ENCODE peak calls at places on chromosome X, in ten cellular contexts. One of them, this sample, is unnamed.

GRCh38 chrX:32137525-32137924 is 1065.7 kb upstream of the FTHL17 start:
- DNase-seq in posterior cingulate gyrus: peak
- DNase-seq in epithelial cell of esophagus: peak
- DNase-seq in T-helper 1 cell: no peak
- DNase-seq in T-helper 9 cell: no peak
- DNase-seq in HEK293T: no peak
- DNase-seq in AG04449: no peak
- DNase-seq in coronary artery: no peak
- DNase-seq in omental fat pad: no peak
- DNase-seq in NCI-H2171 treated with DMSO at 0.1 percent for 48 hours: no peak
- DNase-seq in this sample: no peak

GRCh38 chrX:39773150-39773549 is 324.6 kb downstream of the BCOR start:
- DNase-seq in posterior cingulate gyrus: no peak
- DNase-seq in epithelial cell of esophagus: no peak
- DNase-seq in T-helper 1 cell: no peak
- DNase-seq in T-helper 9 cell: no peak
- DNase-seq in HEK293T: no peak
- DNase-seq in AG04449: no peak
- DNase-seq in coronary artery: no peak
- DNase-seq in omental fat pad: no peak
- DNase-seq in NCI-H2171 treated with DMSO at 0.1 percent for 48 hours: no peak
- DNase-seq in this sample: no peak

GRCh38 chrX:26845051-26845450 is 618.1 kb downstream of the PPP4R3C start:
- DNase-seq in posterior cingulate gyrus: no peak
- DNase-seq in epithelial cell of esophagus: peak
- DNase-seq in T-helper 1 cell: no peak
- DNase-seq in T-helper 9 cell: no peak
- DNase-seq in HEK293T: no peak
- DNase-seq in AG04449: no peak
- DNase-seq in coronary artery: no peak
- DNase-seq in omental fat pad: no peak
- DNase-seq in NCI-H2171 treated with DMSO at 0.1 percent for 48 hours: no peak
- DNase-seq in this sample: no peak

GRCh38 chrX:46561931-46562721 is 11.4 kb upstream of the CHST7 start:
- DNase-seq in posterior cingulate gyrus: no peak
- DNase-seq in epithelial cell of esophagus: no peak
- DNase-seq in T-helper 1 cell: no peak
- DNase-seq in T-helper 9 cell: no peak
- DNase-seq in HEK293T: no peak
- DNase-seq in AG04449: no peak
- DNase-seq in coronary artery: no peak
- DNase-seq in omental fat pad: no peak
- DNase-seq in NCI-H2171 treated with DMSO at 0.1 percent for 48 hours: peak
- DNase-seq in this sample: no peak

GRCh38 chrX:75781618-75782017 is 3.4 kb downstream of the MAGEE2 start:
- DNase-seq in posterior cingulate gyrus: peak
- DNase-seq in epithelial cell of esophagus: no peak
- DNase-seq in T-helper 1 cell: no peak
- DNase-seq in T-helper 9 cell: no peak
- DNase-seq in HEK293T: no peak
- DNase-seq in AG04449: no peak
- DNase-seq in coronary artery: peak
- DNase-seq in omental fat pad: no peak
- DNase-seq in NCI-H2171 treated with DMSO at 0.1 percent for 48 hours: no peak
- DNase-seq in this sample: no peak

GRCh38 chrX:18828832-18829404 is 121.5 kb downstream of the PPEF1 start:
- DNase-seq in posterior cingulate gyrus: no peak
- DNase-seq in epithelial cell of esophagus: peak
- DNase-seq in T-helper 1 cell: no peak
- DNase-seq in T-helper 9 cell: no peak
- DNase-seq in HEK293T: no peak
- DNase-seq in AG04449: no peak
- DNase-seq in coronary artery: no peak
- DNase-seq in omental fat pad: no peak
- DNase-seq in NCI-H2171 treated with DMSO at 0.1 percent for 48 hours: no peak
- DNase-seq in this sample: no peak

GRCh38 chrX:105781794-105782193 is 40.5 kb upstream of the NRK start:
- DNase-seq in posterior cingulate gyrus: no peak
- DNase-seq in epithelial cell of esophagus: no peak
- DNase-seq in T-helper 1 cell: no peak
- DNase-seq in T-helper 9 cell: no peak
- DNase-seq in HEK293T: no peak
- DNase-seq in AG04449: no peak
- DNase-seq in coronary artery: no peak
- DNase-seq in omental fat pad: no peak
- DNase-seq in NCI-H2171 treated with DMSO at 0.1 percent for 48 hours: no peak
- DNase-seq in this sample: no peak

GRCh38 chrX:72272868-72273267 is 4.2 kb downstream of the RPS4X start:
- DNase-seq in posterior cingulate gyrus: no peak
- DNase-seq in epithelial cell of esophagus: peak
- DNase-seq in T-helper 1 cell: no peak
- DNase-seq in T-helper 9 cell: no peak
- DNase-seq in HEK293T: no peak
- DNase-seq in AG04449: no peak
- DNase-seq in coronary artery: no peak
- DNase-seq in omental fat pad: no peak
- DNase-seq in NCI-H2171 treated with DMSO at 0.1 percent for 48 hours: no peak
- DNase-seq in this sample: no peak

GRCh38 chrX:104195489-104196084 is 29.3 kb downstream of the FAM199X start:
- DNase-seq in posterior cingulate gyrus: no peak
- DNase-seq in epithelial cell of esophagus: peak
- DNase-seq in T-helper 1 cell: no peak
- DNase-seq in T-helper 9 cell: no peak
- DNase-seq in HEK293T: peak
- DNase-seq in AG04449: no peak
- DNase-seq in coronary artery: no peak
- DNase-seq in omental fat pad: no peak
- DNase-seq in NCI-H2171 treated with DMSO at 0.1 percent for 48 hours: peak
- DNase-seq in this sample: no peak

GRCh38 chrX:83260288-83260687 is 247.8 kb upstream of the POU3F4 start:
- DNase-seq in posterior cingulate gyrus: no peak
- DNase-seq in epithelial cell of esophagus: no peak
- DNase-seq in T-helper 1 cell: no peak
- DNase-seq in T-helper 9 cell: no peak
- DNase-seq in HEK293T: no peak
- DNase-seq in AG04449: no peak
- DNase-seq in coronary artery: no peak
- DNase-seq in omental fat pad: no peak
- DNase-seq in NCI-H2171 treated with DMSO at 0.1 percent for 48 hours: no peak
- DNase-seq in this sample: no peak

GRCh38 chrX:71616672-71617529 is 1.4 kb downstream of the CXCR3 start:
- DNase-seq in posterior cingulate gyrus: no peak
- DNase-seq in epithelial cell of esophagus: no peak
- DNase-seq in T-helper 1 cell: peak
- DNase-seq in T-helper 9 cell: no peak
- DNase-seq in HEK293T: no peak
- DNase-seq in AG04449: no peak
- DNase-seq in coronary artery: no peak
- DNase-seq in omental fat pad: no peak
- DNase-seq in NCI-H2171 treated with DMSO at 0.1 percent for 48 hours: no peak
- DNase-seq in this sample: no peak

GRCh38 chrX:31269914-31270313 is 198.1 kb upstream of the FTHL17 start:
- DNase-seq in posterior cingulate gyrus: no peak
- DNase-seq in epithelial cell of esophagus: no peak
- DNase-seq in T-helper 1 cell: no peak
- DNase-seq in T-helper 9 cell: no peak
- DNase-seq in HEK293T: no peak
- DNase-seq in AG04449: no peak
- DNase-seq in coronary artery: no peak
- DNase-seq in omental fat pad: no peak
- DNase-seq in NCI-H2171 treated with DMSO at 0.1 percent for 48 hours: no peak
- DNase-seq in this sample: no peak

GRCh38 chrX:22629105-22629725 is 356.5 kb downstream of the CBLL2 start:
- DNase-seq in posterior cingulate gyrus: no peak
- DNase-seq in epithelial cell of esophagus: peak
- DNase-seq in T-helper 1 cell: no peak
- DNase-seq in T-helper 9 cell: no peak
- DNase-seq in HEK293T: no peak
- DNase-seq in AG04449: no peak
- DNase-seq in coronary artery: no peak
- DNase-seq in omental fat pad: no peak
- DNase-seq in NCI-H2171 treated with DMSO at 0.1 percent for 48 hours: no peak
- DNase-seq in this sample: no peak

GRCh38 chrX:31012509-31013025 is 59.3 kb downstream of the FTHL17 start:
- DNase-seq in posterior cingulate gyrus: no peak
- DNase-seq in epithelial cell of esophagus: no peak
- DNase-seq in T-helper 1 cell: no peak
- DNase-seq in T-helper 9 cell: no peak
- DNase-seq in HEK293T: no peak
- DNase-seq in AG04449: no peak
- DNase-seq in coronary artery: no peak
- DNase-seq in omental fat pad: no peak
- DNase-seq in NCI-H2171 treated with DMSO at 0.1 percent for 48 hours: no peak
- DNase-seq in this sample: no peak

GRCh38 chrX:97524340-97524739 is 640.6 kb downstream of the RPA4 start:
- DNase-seq in posterior cingulate gyrus: no peak
- DNase-seq in epithelial cell of esophagus: peak
- DNase-seq in T-helper 1 cell: no peak
- DNase-seq in T-helper 9 cell: no peak
- DNase-seq in HEK293T: no peak
- DNase-seq in AG04449: no peak
- DNase-seq in coronary artery: no peak
- DNase-seq in omental fat pad: no peak
- DNase-seq in NCI-H2171 treated with DMSO at 0.1 percent for 48 hours: no peak
- DNase-seq in this sample: no peak

GRCh38 chrX:28016823-28017222 is 35.6 kb upstream of the DCAF8L1 start:
- DNase-seq in posterior cingulate gyrus: no peak
- DNase-seq in epithelial cell of esophagus: peak
- DNase-seq in T-helper 1 cell: no peak
- DNase-seq in T-helper 9 cell: no peak
- DNase-seq in HEK293T: no peak
- DNase-seq in AG04449: no peak
- DNase-seq in coronary artery: no peak
- DNase-seq in omental fat pad: no peak
- DNase-seq in NCI-H2171 treated with DMSO at 0.1 percent for 48 hours: no peak
- DNase-seq in this sample: no peak

GRCh38 chrX:68490644-68491043 is 8.2 kb upstream of the YIPF6 start:
- DNase-seq in posterior cingulate gyrus: no peak
- DNase-seq in epithelial cell of esophagus: peak
- DNase-seq in T-helper 1 cell: no peak
- DNase-seq in T-helper 9 cell: no peak
- DNase-seq in HEK293T: peak
- DNase-seq in AG04449: no peak
- DNase-seq in coronary artery: no peak
- DNase-seq in omental fat pad: no peak
- DNase-seq in NCI-H2171 treated with DMSO at 0.1 percent for 48 hours: no peak
- DNase-seq in this sample: no peak

GRCh38 chrX:56726609-56727008 is 2.4 kb upstream of the NBDY start:
- DNase-seq in posterior cingulate gyrus: no peak
- DNase-seq in epithelial cell of esophagus: peak
- DNase-seq in T-helper 1 cell: no peak
- DNase-seq in T-helper 9 cell: no peak
- DNase-seq in HEK293T: peak
- DNase-seq in AG04449: no peak
- DNase-seq in coronary artery: no peak
- DNase-seq in omental fat pad: no peak
- DNase-seq in NCI-H2171 treated with DMSO at 0.1 percent for 48 hours: peak
- DNase-seq in this sample: no peak

GRCh38 chrX:43655961-43656494 is at the start of gene MAOA:
- DNase-seq in posterior cingulate gyrus: peak
- DNase-seq in epithelial cell of esophagus: peak
- DNase-seq in T-helper 1 cell: peak
- DNase-seq in T-helper 9 cell: peak
- DNase-seq in HEK293T: no peak
- DNase-seq in AG04449: no peak
- DNase-seq in coronary artery: peak
- DNase-seq in omental fat pad: peak
- DNase-seq in NCI-H2171 treated with DMSO at 0.1 percent for 48 hours: no peak
- DNase-seq in this sample: peak